ENCODE peak calls at places on chromosomes 3 and 15, in four cellular contexts. T is right cardiac atrium, Z is aorta, Q is ovary. W is an unnamed sample.

GRCh38 chr3:76346680-76347079 is 561.3 kb upstream of the ZNF717 start:
- DNase-seq in Z (no peak), Q (no peak), T (no peak), W (no peak)

GRCh38 chr15:31586841-31587240 is 260.2 kb downstream of the KLF13 start:
- DNase-seq in T (no peak), Z (no peak), Q (no peak), W (no peak)

GRCh38 chr3:114672692-114673447 is 379.0 kb downstream of the TIGIT start:
- DNase-seq in T (no peak), Z (no peak), Q (no peak), W (no peak)

GRCh38 chr3:14583543-14584091 is 43.5 kb upstream of the GRIP2 start:
- DNase-seq in T (no peak), Z (no peak), Q (no peak), W (no peak)

GRCh38 chr3:171457263-171458055 is 2.7 kb downstream of the TNIK start:
- DNase-seq in Z (no peak), T (no peak), Q (no peak), W (no peak)

GRCh38 chr15:82538961-82539689 is 1.1 kb downstream of the RPS17 start:
- DNase-seq in Q (no peak), Z (no peak), T (no peak), W (no peak)

GRCh38 chr3:40505599-40506462 is at the start of gene ZNF620:
- DNase-seq in Q (peak; percentile 85), Z (peak; percentile 80), T (peak; percentile 80), W (peak; percentile 59)

GRCh38 chr15:88275804-88276203 is 19.3 kb upstream of the NTRK3 start:
- DNase-seq in Q (no peak), Z (no peak), T (no peak), W (no peak)

GRCh38 chr3:143578810-143579425 is 269.4 kb downstream of the SLC9A9 start:
- DNase-seq in T (no peak), Q (no peak), Z (no peak), W (no peak)

GRCh38 chr3:195900426-195901355 is 7.7 kb downstream of the TNK2 start:
- DNase-seq in Z (peak; percentile 90), Q (no peak), T (peak; percentile 72), W (peak; percentile 75)

GRCh38 chr15:70742928-70743327 is 20.4 kb downstream of the UACA start:
- DNase-seq in T (no peak), Z (no peak), Q (no peak), W (no peak)

GRCh38 chr15:73717206-73717605 is 33.0 kb downstream of the CD276 start:
- DNase-seq in Z (no peak), T (no peak), Q (no peak), W (no peak)

GRCh38 chr3:64278631-64279030 is 53.4 kb upstream of the PRICKLE2 start:
- DNase-seq in Z (no peak), T (no peak), Q (no peak), W (no peak)

GRCh38 chr15:41695750-41696436 is 35.7 kb downstream of the MGA start:
- DNase-seq in Z (no peak), Q (no peak), T (no peak), W (peak; percentile 70)

GRCh38 chr3:26847675-26848074 is 225.1 kb downstream of the LRRC3B start:
- DNase-seq in Z (no peak), Q (no peak), T (no peak), W (no peak)

GRCh38 chr3:14989943-14990753 is 42.8 kb downstream of the NR2C2 start:
- DNase-seq in Z (no peak), Q (no peak), T (peak; percentile 19), W (no peak)

GRCh38 chr3:119542168-119542767 is 17.1 kb downstream of the CD80 start:
- DNase-seq in Z (no peak), Q (no peak), T (no peak), W (no peak)

GRCh38 chr3:123658118-123658859 is 73.4 kb upstream of the HACD2 start:
- DNase-seq in Z (peak; percentile 79), T (peak; percentile 59), Q (peak; percentile 67), W (no peak)